ENCODE peak calls at places on chromosomes 7 and 10, in ten cellular contexts. G is neuronal stem cell, Q is kidney, M is cardiac muscle cell, W is hepatocyte, P is body of pancreas, C is upper lobe of right lung, X is sigmoid colon, O is left ventricle myocardium inferior, S is ovary. L is an unnamed sample. For H3K36me3, the result is how much of the 10 kb centered on the place peaks cover.

GRCh38 chr7:150631084-150631824 is 931 bp downstream of the GIMAP6 start:
- DNase-seq in G (no peak), Q (peak), M (no peak), W (no peak), P (peak), C (no peak), X (no peak), O (peak), S (no peak), L (no peak)

GRCh38 chr10:75111367-75111905 is at the start of gene SAMD8:
- DNase-seq in G (peak), Q (peak), M (peak), W (peak), P (peak), C (peak), X (peak), O (peak), S (peak), L (peak)

GRCh38 chr7:31108097-31108657 is 56.1 kb downstream of the ADCYAP1R1 start:
- DNase-seq in G (no peak), Q (no peak), M (no peak), W (no peak), P (no peak), C (no peak), X (no peak), O (no peak), S (no peak), L (no peak)

GRCh38 chr7:1226155-1226901 is 6.3 kb upstream of the UNCX start:
- DNase-seq in G (no peak), Q (no peak), M (no peak), W (no peak), P (no peak), C (no peak), X (no peak), O (no peak), S (no peak), L (peak)

GRCh38 chr7:134813668-134814067 is 34.2 kb downstream of the CALD1 start:
- DNase-seq in G (no peak), Q (peak), M (peak), W (peak), P (no peak), C (no peak), X (no peak), O (no peak), S (no peak), L (no peak)

GRCh38 chr7:41097501-41097900 is 605.4 kb downstream of the INHBA start:
- DNase-seq in G (no peak), Q (no peak), M (no peak), W (no peak), P (no peak), C (no peak), X (no peak), O (no peak), S (no peak), L (no peak)

GRCh38 chr7:25894002-25894901 is 257.7 kb upstream of the NFE2L3 start:
- DNase-seq in G (no peak), Q (no peak), M (peak), W (peak), P (peak), C (no peak), X (no peak), O (no peak), S (no peak), L (peak)

GRCh38 chr7:4774804-4775280 is 581 bp upstream of the AP5Z1 start:
- DNase-seq in G (no peak), Q (peak), M (peak), W (peak), P (peak), C (no peak), X (no peak), O (no peak), S (peak), L (no peak)

GRCh38 chr10:97319671-97320479 is 804 bp downstream of the FRAT1 start:
- DNase-seq in G (peak), Q (peak), M (no peak), W (peak), P (peak), C (peak), X (peak), O (peak), S (peak), L (peak)

GRCh38 chr10:70274643-70275042 is 9.2 kb downstream of the NPFFR1 start:
- DNase-seq in G (no peak), Q (no peak), M (peak), W (no peak), P (no peak), C (no peak), X (peak), O (no peak), S (peak), L (no peak)

GRCh38 chr7:65832281-65832680 is 40.6 kb upstream of the VKORC1L1 start:
- DNase-seq in G (peak), Q (no peak), M (peak), W (peak), P (no peak), C (no peak), X (no peak), O (no peak), S (no peak), L (peak)

GRCh38 chr7:71548746-71549145 is 416.8 kb downstream of the GALNT17 start:
- DNase-seq in G (no peak), Q (no peak), M (no peak), W (no peak), P (no peak), C (no peak), X (no peak), O (no peak), S (no peak), L (no peak)

GRCh38 chr10:118106426-118106825 is 59.7 kb upstream of the RAB11FIP2 start:
- DNase-seq in G (no peak), Q (no peak), M (peak), W (peak), P (peak), C (no peak), X (no peak), O (no peak), S (no peak), L (peak)

GRCh38 chr10:43308986-43309385 is 42.1 kb upstream of the RASGEF1A start:
- DNase-seq in G (no peak), Q (no peak), M (peak), W (no peak), P (peak), C (no peak), X (peak), O (no peak), S (peak), L (no peak)

GRCh38 chr7:77425151-77426051 is 9.3 kb upstream of the GSAP start:
- DNase-seq in G (peak), Q (no peak), M (peak), W (no peak), P (no peak), C (no peak), X (no peak), O (no peak), S (no peak), L (peak)

GRCh38 chr7:149783386-149784250 is 10.2 kb upstream of the ZNF467 start:
- DNase-seq in G (no peak), Q (no peak), M (no peak), W (no peak), P (no peak), C (no peak), X (no peak), O (no peak), S (no peak), L (peak)

GRCh38 chr10:8048281-8049008 is 6.0 kb upstream of the GATA3 start:
- DNase-seq in G (no peak), Q (peak), M (no peak), W (no peak), P (no peak), C (no peak), X (no peak), O (no peak), S (no peak), L (peak)

GRCh38 chr10:106557053-106557452 is 607.5 kb downstream of the SORCS1 start:
- DNase-seq in G (no peak), Q (no peak), M (no peak), W (no peak), P (no peak), C (no peak), X (no peak), O (no peak), S (no peak), L (no peak)

GRCh38 chr7:111041577-111041976 is 49.4 kb upstream of the LRRN3 start:
- DNase-seq in G (no peak), Q (no peak), M (peak), W (no peak), P (no peak), C (no peak), X (no peak), O (no peak), S (no peak), L (no peak)

GRCh38 chr7:134548877-134549276 is at the start of gene AKR1B15:
- DNase-seq in G (no peak), Q (no peak), M (peak), W (no peak), P (no peak), C (no peak), X (no peak), O (no peak), S (no peak), L (no peak)

GRCh38 chr7:135510603-135511183 is 791 bp upstream of the CNOT4 start:
- DNase-seq in G (no peak), Q (no peak), M (peak), W (peak), P (no peak), C (no peak), X (no peak), O (no peak), S (no peak), L (peak)

GRCh38 chr10:98878418-98878817 is 357.2 kb downstream of the HPSE2 start:
- DNase-seq in G (no peak), Q (no peak), M (no peak), W (no peak), P (no peak), C (no peak), X (no peak), O (no peak), S (no peak), L (no peak)

GRCh38 chr10:102450374-102451104 is 804 bp downstream of the C10orf95 start:
- DNase-seq in G (peak), Q (peak), M (peak), W (peak), P (peak), C (peak), X (peak), O (peak), S (peak), L (peak)

GRCh38 chr10:31526681-31527080 is 207.7 kb downstream of the ZEB1 start:
- DNase-seq in G (no peak), Q (no peak), M (peak), W (no peak), P (no peak), C (no peak), X (no peak), O (no peak), S (no peak), L (no peak)

GRCh38 chr7:69067397-69067796 is 530.9 kb upstream of the AUTS2 start:
- DNase-seq in G (no peak), Q (no peak), M (peak), W (peak), P (peak), C (peak), X (no peak), O (no peak), S (no peak), L (peak)

GRCh38 chr10:69179089-69179742 is 818 bp upstream of the SUPV3L1 start:
- DNase-seq in G (no peak), Q (no peak), M (no peak), W (peak), P (no peak), C (no peak), X (no peak), O (no peak), S (peak), L (peak)

GRCh38 chr10:130547368-130547767 is 411.2 kb downstream of the GLRX3 start:
- DNase-seq in G (no peak), Q (no peak), M (no peak), W (no peak), P (no peak), C (no peak), X (no peak), O (no peak), S (no peak), L (peak)

GRCh38 chr7:33807779-33808482 is 97.4 kb upstream of the BMPER start:
- DNase-seq in G (no peak), Q (no peak), M (peak), W (peak), P (peak), C (no peak), X (no peak), O (no peak), S (no peak), L (peak)

GRCh38 chr10:125263551-125263950 is 103.2 kb upstream of the CTBP2 start:
- DNase-seq in G (no peak), Q (no peak), M (no peak), W (no peak), P (no peak), C (no peak), X (no peak), O (no peak), S (no peak), L (no peak)

GRCh38 chr10:48705407-48705938 is 20.8 kb downstream of the WDFY4 start:
- DNase-seq in G (no peak), Q (no peak), M (no peak), W (no peak), P (no peak), C (no peak), X (no peak), O (no peak), S (no peak), L (no peak)

GRCh38 chr7:92810242-92810611 is 26.1 kb downstream of the CDK6 start:
- DNase-seq in G (no peak), Q (no peak), M (peak), W (no peak), P (no peak), C (no peak), X (no peak), O (no peak), S (no peak), L (no peak)

GRCh38 chr7:158228986-158229385 is 358.6 kb downstream of the PTPRN2 start:
- DNase-seq in G (peak), Q (no peak), M (no peak), W (no peak), P (no peak), C (no peak), X (no peak), O (no peak), S (no peak), L (peak)

GRCh38 chr10:19961076-19961811 is 145.0 kb downstream of the PLXDC2 start:
- DNase-seq in G (no peak), Q (no peak), M (no peak), W (no peak), P (no peak), C (no peak), X (no peak), O (no peak), S (no peak), L (no peak)

GRCh38 chr10:95170790-95171189 is 23.2 kb upstream of the ACSM6 start:
- DNase-seq in G (no peak), Q (peak), M (no peak), W (no peak), P (no peak), C (no peak), X (peak), O (no peak), S (no peak), L (no peak)

GRCh38 chr10:31242902-31243301 is 76.1 kb upstream of the ZEB1 start:
- DNase-seq in G (no peak), Q (no peak), M (peak), W (peak), P (no peak), C (no peak), X (no peak), O (no peak), S (no peak), L (no peak)

GRCh38 chr10:43026039-43026973 is 50.6 kb upstream of the RET start:
- DNase-seq in G (no peak), Q (no peak), M (no peak), W (no peak), P (no peak), C (peak), X (no peak), O (no peak), S (no peak), L (peak)

GRCh38 chr7:28389504-28390385 is 22.6 kb upstream of the CREB5 start:
- DNase-seq in G (peak), Q (no peak), M (peak), W (peak), P (no peak), C (no peak), X (no peak), O (no peak), S (no peak), L (peak)

GRCh38 chr7:112038353-112038752 is 167.8 kb downstream of the DOCK4 start:
- DNase-seq in G (no peak), Q (no peak), M (no peak), W (no peak), P (no peak), C (no peak), X (no peak), O (no peak), S (no peak), L (no peak)

GRCh38 chr7:2840458-2840857 is 3.6 kb downstream of the GNA12 start:
- DNase-seq in G (no peak), Q (no peak), M (no peak), W (no peak), P (no peak), C (no peak), X (no peak), O (no peak), S (no peak), L (no peak)

GRCh38 chr10:63258920-63259678 is 126.0 kb downstream of the NRBF2 start:
- DNase-seq in G (no peak), Q (no peak), M (no peak), W (no peak), P (no peak), C (no peak), X (no peak), O (no peak), S (no peak), L (no peak)

GRCh38 chr10:63262674-63263073 is 129.5 kb downstream of the NRBF2 start:
- DNase-seq in G (no peak), Q (no peak), M (no peak), W (no peak), P (no peak), C (no peak), X (no peak), O (no peak), S (no peak), L (no peak)

GRCh38 chr10:63260860-63261251 is 127.7 kb downstream of the NRBF2 start:
- DNase-seq in G (no peak), Q (no peak), M (no peak), W (no peak), P (no peak), C (no peak), X (no peak), O (no peak), S (no peak), L (no peak)

GRCh38 chr10:63260103-63260859 is 127.2 kb downstream of the NRBF2 start:
- DNase-seq in G (no peak), Q (no peak), M (no peak), W (no peak), P (no peak), C (no peak), X (no peak), O (no peak), S (no peak), L (no peak)

GRCh38 chr10:63261496-63261895 is 128.4 kb downstream of the NRBF2 start:
- DNase-seq in G (no peak), Q (no peak), M (no peak), W (no peak), P (no peak), C (no peak), X (no peak), O (no peak), S (no peak), L (no peak)
- H3K36me3 ChIP-seq in G (under half), Q (under half), M (under half), W (under half), P (under half), C (under half), X (under half), O (under half), S (under half), L (under half)

DNA sequence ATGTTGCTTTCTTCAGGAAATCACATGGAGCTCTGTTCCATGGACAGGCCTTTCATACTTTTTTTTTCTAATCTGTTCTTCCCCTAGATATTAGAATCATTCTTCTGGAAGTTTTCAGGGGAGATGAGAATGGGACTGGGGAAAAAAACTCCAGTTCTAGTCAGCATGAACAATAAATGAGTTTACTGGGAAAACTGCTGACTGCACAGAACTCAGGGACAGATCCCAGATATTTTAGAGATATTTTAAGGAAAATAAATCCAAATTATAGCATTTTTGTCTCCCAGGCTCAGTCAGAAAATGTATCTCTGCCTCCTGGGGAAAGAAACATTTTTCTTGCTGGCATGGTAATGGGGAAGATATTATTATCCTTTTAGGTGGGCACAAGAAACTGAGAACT is 157.4 kb downstream of the ADRA2A start:
- DNase-seq in G (no peak), Q (no peak), M (no peak), W (no peak), P (no peak), C (no peak), X (no peak), O (no peak), S (no peak), L (no peak)
- H3K36me3 ChIP-seq in G (under half), Q (under half), M (under half), W (under half), P (under half), C (under half), X (under half), O (under half), S (under half), L (under half)

DNA sequence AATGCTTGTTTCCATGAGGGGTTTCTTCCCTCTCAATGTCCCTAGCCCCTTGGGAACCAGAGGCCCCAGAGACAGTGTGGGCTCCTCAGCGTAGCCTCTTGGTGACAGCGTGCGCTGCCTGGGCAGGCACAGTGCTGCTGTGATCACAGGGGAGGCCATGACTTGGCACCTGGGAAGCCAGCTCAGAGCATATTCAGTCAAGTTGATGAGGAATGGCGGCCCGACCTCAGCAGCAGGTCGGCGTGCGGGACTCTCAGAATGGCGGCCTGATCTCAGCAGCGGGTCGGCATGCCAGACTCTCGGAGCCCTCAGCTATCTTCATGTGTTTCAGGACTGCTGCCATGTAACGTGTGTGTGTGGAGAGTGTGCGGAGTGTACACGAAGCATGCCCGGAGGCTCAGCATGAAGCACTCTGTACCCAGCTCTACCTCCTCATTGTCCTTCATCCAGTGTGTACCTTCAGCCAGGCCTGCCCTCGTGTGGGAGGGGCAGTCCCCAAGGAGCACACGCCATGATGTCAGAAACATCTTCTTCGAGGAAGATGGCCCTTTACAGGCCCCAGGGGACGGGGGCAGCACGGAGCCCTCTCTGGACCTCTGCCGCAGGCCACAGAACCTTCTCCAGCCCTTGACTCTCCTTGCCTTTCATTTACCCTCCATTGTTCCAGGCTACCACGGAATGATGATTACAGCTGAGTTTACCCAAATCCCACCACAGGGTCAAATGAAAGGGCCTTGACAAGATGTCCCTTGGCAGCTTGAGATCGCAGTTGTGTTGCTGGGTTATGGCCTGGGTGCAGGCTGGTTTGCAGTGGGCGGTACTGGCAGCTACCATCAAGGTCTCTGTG is 130.4 kb downstream of the SMURF1 start:
- DNase-seq in G (no peak), Q (peak), M (no peak), W (no peak), P (no peak), C (no peak), X (peak), O (no peak), S (no peak), L (no peak)
- H3K36me3 ChIP-seq in G (half or more), Q (half or more), M (half or more), W (under half), P (under half), C (half or more), X (under half), O (half or more), S (under half), L (under half)

DNA sequence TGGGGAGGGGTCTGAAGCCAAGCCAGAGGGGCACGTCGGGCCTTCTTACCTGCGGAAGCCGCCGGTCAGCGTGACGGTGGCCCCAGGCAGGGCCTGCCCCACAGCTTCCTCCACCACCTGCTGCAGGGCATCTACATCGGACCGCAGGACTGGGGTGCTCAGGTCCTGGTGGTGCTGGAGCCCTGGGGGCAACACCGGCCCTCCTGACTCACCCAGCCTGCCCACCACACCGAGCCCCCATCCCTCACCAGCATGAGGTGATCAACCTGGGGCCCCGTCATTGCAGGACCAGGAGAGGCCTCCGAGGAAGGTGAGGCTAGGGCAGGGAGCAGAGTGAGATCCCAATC is 8.0 kb downstream of the POLM start:
- DNase-seq in G (no peak), Q (no peak), M (no peak), W (no peak), P (no peak), C (no peak), X (no peak), O (no peak), S (no peak), L (no peak)
- H3K36me3 ChIP-seq in G (under half), Q (under half), M (under half), W (under half), P (under half), C (half or more), X (under half), O (half or more), S (under half), L (under half)

GRCh38 chr10:79298403-79299244 is 48.6 kb upstream of the PPIF start:
- DNase-seq in G (no peak), Q (no peak), M (peak), W (peak), P (no peak), C (no peak), X (peak), O (no peak), S (peak), L (no peak)
- H3K36me3 ChIP-seq in G (half or more), Q (under half), M (half or more), W (under half), P (under half), C (half or more), X (under half), O (half or more), S (under half), L (under half)

GRCh38 chr7:106248616-106249015 is 36.2 kb downstream of the NAMPT start:
- DNase-seq in G (no peak), Q (no peak), M (no peak), W (no peak), P (no peak), C (no peak), X (no peak), O (no peak), S (no peak), L (no peak)
- H3K36me3 ChIP-seq in G (under half), Q (under half), M (under half), W (under half), P (under half), C (half or more), X (under half), O (half or more), S (under half), L (under half)

L was measured in neural progenitor cell.